ENCODE peak calls at places on chromosome 14, in six cellular contexts. Z is lung; J is effector memory CD4-positive, alpha-beta T cell; V is GM23248; G is IMR-90; E is H9. M is an unnamed sample.

GRCh38 chr14:93150227-93151206 is 34.2 kb downstream of the MOAP1 start:
- DNase-seq in G (no peak), V (no peak), E (no peak), Z (no peak), J (no peak), M (no peak)

GRCh38 chr14:24315243-24315806 is 4.0 kb downstream of the LTB4R start:
- DNase-seq in E (no peak), J (no peak), G (no peak), V (no peak), Z (no peak), M (no peak)

GRCh38 chr14:96265387-96265786 is 9.4 kb downstream of the BDKRB1 start:
- DNase-seq in V (no peak), E (no peak), J (no peak), Z (no peak), G (peak; percentile 19), M (no peak)

GRCh38 chr14:100770605-100771120 is 44.0 kb downstream of the DLK1 start:
- DNase-seq in V (no peak), Z (no peak), E (peak; percentile 10), G (no peak), J (no peak), M (no peak)

GRCh38 chr14:48382961-48383360 is 707.6 kb upstream of the MDGA2 start:
- DNase-seq in V (no peak), G (no peak), E (no peak), J (no peak), Z (no peak), M (no peak)

GRCh38 chr14:20750194-20750593 is 4.5 kb downstream of the EDDM3A start:
- DNase-seq in V (no peak), G (no peak), Z (no peak), J (no peak), E (no peak), M (no peak)

GRCh38 chr14:104332634-104333270 is 194.4 kb downstream of the KIF26A start:
- DNase-seq in E (no peak), G (no peak), J (no peak), Z (no peak), V (no peak), M (no peak)

GRCh38 chr14:106845286-106846087 is 1319.1 kb downstream of the TMEM121 start:
- DNase-seq in J (no peak), Z (peak; percentile 69), V (no peak), E (no peak), G (no peak), M (no peak)

GRCh38 chr14:55114720-55115119 is 14.3 kb upstream of the LGALS3 start:
- DNase-seq in V (no peak), G (no peak), E (no peak), Z (no peak), J (no peak), M (no peak)

GRCh38 chr14:69964841-69965240 is 85.6 kb downstream of the SMOC1 start:
- DNase-seq in J (no peak), E (no peak), V (no peak), G (peak; percentile 9), Z (no peak), M (no peak)

GRCh38 chr14:83958359-83958758 is 1571.6 kb upstream of the FLRT2 start:
- DNase-seq in G (no peak), V (no peak), E (no peak), J (no peak), Z (no peak), M (no peak)

GRCh38 chr14:49858383-49858782 is 5.8 kb upstream of the NEMF start:
- DNase-seq in J (no peak), Z (peak; percentile 4), G (no peak), E (no peak), V (no peak), M (no peak)

GRCh38 chr14:93655078-93655750 is 133.1 kb downstream of the PRIMA1 start:
- DNase-seq in E (peak; percentile 32), G (peak; percentile 35), Z (no peak), J (no peak), V (peak; percentile 75), M (no peak)

GRCh38 chr14:24289649-24290283 is 9.8 kb downstream of the DHRS1 start:
- DNase-seq in Z (no peak), G (no peak), V (no peak), E (no peak), J (no peak), M (no peak)

GRCh38 chr14:58152569-58152857 is 500 bp upstream of the ARMH4 start:
- DNase-seq in J (no peak), G (no peak), V (no peak), E (no peak), Z (no peak), M (no peak)

GRCh38 chr14:105474478-105475268 is at the start of gene CRIP2:
- DNase-seq in E (no peak), V (peak; percentile 83), J (peak; percentile 63), Z (no peak), G (peak; percentile 10), M (no peak)

GRCh38 chr14:102277874-102278630 is 26.9 kb downstream of the MOK start:
- DNase-seq in Z (no peak), V (no peak), J (no peak), G (peak; percentile 32), E (no peak), M (no peak)

GRCh38 chr14:77467801-77468200 is 9.9 kb downstream of the AHSA1 start:
- DNase-seq in V (no peak), E (no peak), Z (no peak), J (no peak), G (no peak), M (no peak)

GRCh38 chr14:92287987-92288386 is 35.0 kb upstream of the SLC24A4 start:
- DNase-seq in G (no peak), E (no peak), V (no peak), Z (no peak), J (no peak), M (no peak)

GRCh38 chr14:100784523-100785337 is 41.2 kb upstream of the MEG3 start:
- DNase-seq in E (no peak), V (no peak), G (no peak), J (no peak), Z (no peak), M (no peak)

GRCh38 chr14:65937079-65937803 is 524.7 kb downstream of the FUT8 start:
- DNase-seq in V (no peak), E (no peak), J (no peak), Z (no peak), G (no peak), M (no peak)

GRCh38 chr14:93980464-93981201 is 4.3 kb upstream of the ASB2 start:
- DNase-seq in V (peak; percentile 24), G (peak; percentile 74), E (no peak), Z (no peak), J (no peak), M (no peak)

GRCh38 chr14:91146661-91147060 is 32.8 kb downstream of the DGLUCY start:
- DNase-seq in Z (no peak), J (no peak), E (no peak), G (no peak), V (no peak), M (no peak)

GRCh38 chr14:91145396-91146160 is 31.7 kb downstream of the DGLUCY start:
- DNase-seq in E (no peak), J (no peak), G (no peak), V (no peak), Z (no peak), M (no peak)

GRCh38 chr14:91152499-91152898 is 38.6 kb downstream of the DGLUCY start:
- DNase-seq in V (no peak), J (no peak), Z (no peak), G (no peak), E (no peak), M (no peak)

GRCh38 chr14:91153360-91153759 is 39.5 kb downstream of the DGLUCY start:
- DNase-seq in J (no peak), E (no peak), V (no peak), G (no peak), Z (no peak), M (no peak)

GRCh38 chr14:91149462-91149861 is 35.6 kb downstream of the DGLUCY start:
- DNase-seq in J (no peak), Z (peak; percentile 69), G (peak; percentile 100), V (peak; percentile 97), E (no peak), M (no peak)
- H3K27ac ChIP-seq in J (no peak overlapping the region), Z (no peak overlapping the region), G (peak overlapping the region; percentile 76), V (peak overlapping the region; percentile 39), E (no peak overlapping the region), M (peak overlapping the region; percentile 60)

DNA sequence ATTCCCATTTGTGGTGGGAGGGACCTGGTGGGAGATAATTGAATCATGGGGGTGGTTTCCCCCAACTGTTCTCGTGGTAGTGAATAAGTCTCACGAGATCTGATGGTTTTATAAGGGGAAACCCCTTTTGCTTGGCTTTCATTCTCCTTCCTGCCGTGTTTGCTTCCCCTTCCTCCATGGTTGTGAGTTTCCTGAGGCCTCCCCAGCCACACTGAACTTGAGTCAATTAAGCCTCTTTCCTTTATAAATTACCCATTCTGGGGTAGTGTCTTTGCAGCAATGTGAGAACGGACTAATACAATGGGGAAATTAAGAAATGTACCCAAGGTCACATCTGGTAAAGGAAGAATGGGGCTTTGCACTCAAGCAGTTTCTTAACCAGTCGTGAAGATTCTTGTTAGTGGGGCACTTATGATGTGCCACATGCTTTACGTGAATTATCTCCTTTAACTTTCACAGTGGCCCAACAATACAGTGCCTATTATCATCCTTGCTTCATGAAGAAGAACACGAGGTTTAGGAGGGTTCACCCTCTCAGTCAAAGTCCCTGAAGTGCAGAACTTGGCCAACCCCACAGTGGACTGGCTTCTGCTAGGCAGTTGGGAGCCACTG is 234.3 kb downstream of the EFCAB11 start:
- DNase-seq in Z (no peak), E (no peak), G (no peak), J (peak; percentile 8), V (no peak), M (no peak)
- H3K27ac ChIP-seq in Z (no peak overlapping the region), E (no peak overlapping the region), G (no peak overlapping the region), J (peak overlapping the region; percentile 82), V (no peak overlapping the region), M (no peak overlapping the region)

DNA sequence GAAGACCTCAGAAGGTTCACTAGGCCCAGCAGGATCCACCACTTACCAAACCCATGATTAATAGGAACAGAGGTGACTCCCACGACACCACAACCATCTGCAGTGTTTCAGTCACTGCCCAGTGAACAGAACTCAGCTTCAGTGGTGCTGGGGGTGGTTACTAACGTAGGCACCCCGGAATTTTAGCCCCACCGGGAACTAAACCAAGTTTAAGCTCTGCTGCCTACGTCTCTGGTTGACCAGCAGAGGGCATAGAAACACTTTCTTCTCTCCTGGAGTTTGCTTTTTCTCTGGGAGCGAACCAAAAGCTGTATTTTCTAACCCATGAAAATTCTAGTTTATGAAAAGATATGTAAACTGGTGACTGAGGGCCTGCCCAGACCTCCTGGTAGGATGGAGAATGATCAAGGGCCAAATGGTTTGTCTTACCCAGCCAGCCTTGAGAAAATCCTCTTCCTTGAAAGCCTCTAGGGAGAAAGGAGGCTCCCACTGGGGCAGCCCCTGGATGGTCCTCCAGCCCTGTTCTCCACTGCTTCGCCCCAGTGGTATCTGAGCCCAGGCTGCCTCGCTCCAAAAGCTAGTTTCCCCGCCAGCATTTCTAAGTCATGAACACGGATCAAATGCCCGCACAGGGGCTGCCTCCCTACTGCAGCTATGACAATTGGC is 379.8 kb downstream of the DPF3 start:
- DNase-seq in E (peak; percentile 43), V (peak; percentile 81), G (peak; percentile 73), J (no peak), Z (no peak), M (no peak)
- H3K27ac ChIP-seq in E (no peak overlapping the region), V (no peak overlapping the region), G (no peak overlapping the region), J (no peak overlapping the region), Z (no peak overlapping the region), M (no peak overlapping the region)

GRCh38 chr14:68598089-68598488 is 194.8 kb downstream of the ZFP36L1 start:
- DNase-seq in V (no peak), Z (no peak), G (no peak), J (no peak), E (no peak), M (no peak)
- H3K27ac ChIP-seq in V (no peak overlapping the region), Z (peak overlapping the region; percentile 78), G (peak overlapping the region; percentile 93), J (no peak overlapping the region), E (no peak overlapping the region), M (peak overlapping the region; percentile 97)

GRCh38 chr14:88974991-88975835 is 150.8 kb downstream of the TTC8 start:
- DNase-seq in E (no peak), J (no peak), V (no peak), G (no peak), Z (no peak), M (no peak)
- H3K27ac ChIP-seq in E (no peak overlapping the region), J (no peak overlapping the region), V (no peak overlapping the region), G (no peak overlapping the region), Z (no peak overlapping the region), M (no peak overlapping the region)